ENCODE peak calls at places on chromosomes 2 and 18, in five cellular contexts. One of them, this sample, is unnamed.

GRCh38 chr2:101036562-101036961 is 34.5 kb downstream of the RPL31 start:
- DNase-seq in A549: no peak
- DNase-seq in GM12878: no peak
- DNase-seq in K562: peak
- DNase-seq in SK-N-SH: peak
- DNase-seq in this sample: peak

GRCh38 chr2:162245737-162246136 is 2.5 kb upstream of the FAP start:
- DNase-seq in A549: no peak
- DNase-seq in GM12878: no peak
- DNase-seq in K562: no peak
- DNase-seq in SK-N-SH: no peak
- DNase-seq in this sample: peak

GRCh38 chr18:7165846-7166393 is 48.3 kb upstream of the LAMA1 start:
- DNase-seq in A549: no peak
- DNase-seq in GM12878: no peak
- DNase-seq in K562: no peak
- DNase-seq in SK-N-SH: no peak
- DNase-seq in this sample: no peak

GRCh38 chr18:39799010-39799409 is 2156.0 kb upstream of the PIK3C3 start:
- DNase-seq in A549: peak
- DNase-seq in GM12878: no peak
- DNase-seq in K562: no peak
- DNase-seq in SK-N-SH: no peak
- DNase-seq in this sample: no peak

GRCh38 chr2:29062371-29062770 is 12.0 kb downstream of the PCARE start:
- DNase-seq in A549: no peak
- DNase-seq in GM12878: no peak
- DNase-seq in K562: no peak
- DNase-seq in SK-N-SH: no peak
- DNase-seq in this sample: no peak

GRCh38 chr2:31081497-31081896 is 56.7 kb downstream of the GALNT14 start:
- DNase-seq in A549: no peak
- DNase-seq in GM12878: no peak
- DNase-seq in K562: no peak
- DNase-seq in SK-N-SH: no peak
- DNase-seq in this sample: no peak

GRCh38 chr18:30451976-30452375 is 590.6 kb downstream of the DSC3 start:
- DNase-seq in A549: no peak
- DNase-seq in GM12878: no peak
- DNase-seq in K562: no peak
- DNase-seq in SK-N-SH: no peak
- DNase-seq in this sample: no peak

GRCh38 chr2:68366083-68366560 is 1.0 kb downstream of the PLEK start:
- DNase-seq in A549: no peak
- DNase-seq in GM12878: no peak
- DNase-seq in K562: no peak
- DNase-seq in SK-N-SH: no peak
- DNase-seq in this sample: no peak

GRCh38 chr2:60335533-60336237 is 217.8 kb downstream of the BCL11A start:
- DNase-seq in A549: no peak
- DNase-seq in GM12878: no peak
- DNase-seq in K562: no peak
- DNase-seq in SK-N-SH: no peak
- DNase-seq in this sample: no peak

GRCh38 chr2:97868986-97869721 is 126.6 kb downstream of the TMEM131 start:
- DNase-seq in A549: peak
- DNase-seq in GM12878: no peak
- DNase-seq in K562: no peak
- DNase-seq in SK-N-SH: no peak
- DNase-seq in this sample: peak

GRCh38 chr18:4352746-4353522 is 102.2 kb downstream of the DLGAP1 start:
- DNase-seq in A549: no peak
- DNase-seq in GM12878: no peak
- DNase-seq in K562: no peak
- DNase-seq in SK-N-SH: no peak
- DNase-seq in this sample: no peak

GRCh38 chr2:44061876-44062275 is 66.1 kb upstream of the LRPPRC start:
- DNase-seq in A549: peak
- DNase-seq in GM12878: no peak
- DNase-seq in K562: no peak
- DNase-seq in SK-N-SH: no peak
- DNase-seq in this sample: no peak

GRCh38 chr2:178859760-178860159 is 52.5 kb upstream of the TTN start:
- DNase-seq in A549: no peak
- DNase-seq in GM12878: no peak
- DNase-seq in K562: no peak
- DNase-seq in SK-N-SH: peak
- DNase-seq in this sample: no peak

GRCh38 chr2:240433973-240434727 is 1.3 kb upstream of the GPC1 start:
- DNase-seq in A549: peak
- DNase-seq in GM12878: no peak
- DNase-seq in K562: peak
- DNase-seq in SK-N-SH: no peak
- DNase-seq in this sample: peak

GRCh38 chr2:168583064-168583709 is 127.1 kb downstream of the CERS6 start:
- DNase-seq in A549: no peak
- DNase-seq in GM12878: no peak
- DNase-seq in K562: no peak
- DNase-seq in SK-N-SH: no peak
- DNase-seq in this sample: peak

GRCh38 chr2:75157435-75157834 is 41.9 kb downstream of the TACR1 start:
- DNase-seq in A549: no peak
- DNase-seq in GM12878: no peak
- DNase-seq in K562: no peak
- DNase-seq in SK-N-SH: peak
- DNase-seq in this sample: no peak

GRCh38 chr2:12051831-12052230 is 305.4 kb downstream of the LPIN1 start:
- DNase-seq in A549: no peak
- DNase-seq in GM12878: no peak
- DNase-seq in K562: no peak
- DNase-seq in SK-N-SH: no peak
- DNase-seq in this sample: peak

GRCh38 chr18:28684746-28685145 is 507.8 kb upstream of the CDH2 start:
- DNase-seq in A549: no peak
- DNase-seq in GM12878: no peak
- DNase-seq in K562: no peak
- DNase-seq in SK-N-SH: no peak
- DNase-seq in this sample: no peak

GRCh38 chr2:12819098-12819465 is 102.3 kb downstream of the TRIB2 start:
- DNase-seq in A549: no peak
- DNase-seq in GM12878: no peak
- DNase-seq in K562: no peak
- DNase-seq in SK-N-SH: no peak
- DNase-seq in this sample: peak

DNA sequence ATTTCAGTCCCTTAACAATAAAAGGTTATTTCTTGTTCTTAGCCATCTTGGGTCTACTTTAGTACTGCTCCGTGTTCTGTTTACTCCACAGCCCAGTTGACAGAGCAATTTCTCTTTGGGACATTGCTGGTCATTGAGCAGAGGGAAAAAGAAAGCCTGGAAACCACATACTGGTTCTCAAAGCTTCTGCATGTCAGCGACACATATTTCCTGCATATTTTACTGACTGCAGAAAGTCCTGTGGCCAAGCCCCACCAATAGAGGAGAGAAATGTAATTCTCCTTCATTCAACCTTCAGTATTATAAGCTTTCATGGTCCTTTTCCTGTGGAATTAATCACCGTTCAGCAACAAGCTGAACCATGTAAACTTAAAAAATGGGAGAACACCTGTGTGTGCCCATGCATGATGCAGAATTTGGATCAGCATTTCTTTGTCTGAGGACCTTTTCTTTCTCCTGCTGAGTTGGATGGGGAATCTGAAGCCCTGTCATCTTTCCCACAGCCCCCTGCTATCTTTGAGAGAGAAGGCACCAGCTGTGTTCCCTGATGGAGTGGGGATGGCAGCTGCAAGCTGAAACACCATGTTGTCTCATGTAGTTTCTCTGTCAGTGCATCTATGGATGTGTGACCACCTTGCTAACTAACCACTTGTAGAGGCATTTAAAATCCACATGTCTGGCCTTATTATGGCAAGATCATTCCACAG is 431.6 kb downstream of the MEIS1 start:
- DNase-seq in A549: no peak
- DNase-seq in GM12878: no peak
- DNase-seq in K562: no peak
- DNase-seq in SK-N-SH: no peak
- DNase-seq in this sample: no peak
- TF ChIP-seq RCOR1 in A549: no peak
- TF ChIP-seq RCOR1 in GM12878: no peak
- TF ChIP-seq RCOR1 in K562: no peak
- TF ChIP-seq RCOR1 in SK-N-SH: no peak
- TF ChIP-seq RCOR1 in this sample: no peak

GRCh38 chr18:5469340-5469739 is 74.5 kb downstream of the EPB41L3 start:
- DNase-seq in A549: no peak
- DNase-seq in GM12878: no peak
- DNase-seq in K562: no peak
- DNase-seq in SK-N-SH: no peak
- DNase-seq in this sample: no peak

GRCh38 chr18:5476961-5477800 is 66.6 kb downstream of the EPB41L3 start:
- DNase-seq in A549: no peak
- DNase-seq in GM12878: no peak
- DNase-seq in K562: no peak
- DNase-seq in SK-N-SH: no peak
- DNase-seq in this sample: peak

GRCh38 chr18:5478261-5478660 is 65.5 kb downstream of the EPB41L3 start:
- DNase-seq in A549: no peak
- DNase-seq in GM12878: no peak
- DNase-seq in K562: no peak
- DNase-seq in SK-N-SH: no peak
- DNase-seq in this sample: no peak

DNA sequence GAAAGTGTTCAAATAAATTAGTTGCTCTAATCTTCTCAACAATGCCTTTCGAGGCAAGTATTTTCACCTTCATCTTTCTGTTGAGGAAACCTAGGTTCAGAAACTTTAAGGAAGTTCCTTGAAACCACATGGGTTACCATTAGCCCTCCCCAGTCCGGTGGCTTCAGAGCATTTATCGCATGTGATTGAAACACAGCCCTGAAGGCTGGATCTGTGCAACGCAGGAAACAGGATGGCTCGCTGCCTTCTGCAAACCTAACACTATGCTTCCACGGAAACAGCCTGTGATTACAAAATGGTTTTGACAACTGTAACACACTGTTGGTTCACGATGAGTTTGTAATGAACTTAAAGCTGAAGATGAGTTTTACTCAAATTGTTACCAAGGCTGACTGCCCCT is 68.5 kb downstream of the EPB41L3 start:
- DNase-seq in A549: no peak
- DNase-seq in GM12878: no peak
- DNase-seq in K562: no peak
- DNase-seq in SK-N-SH: no peak
- DNase-seq in this sample: no peak
- TF ChIP-seq RCOR1 in A549: no peak
- TF ChIP-seq RCOR1 in GM12878: no peak
- TF ChIP-seq RCOR1 in K562: no peak
- TF ChIP-seq RCOR1 in SK-N-SH: no peak
- TF ChIP-seq RCOR1 in this sample: no peak

GRCh38 chr2:119430023-119430498 is 1.6 kb upstream of the TMEM37 start:
- DNase-seq in A549: no peak
- DNase-seq in GM12878: no peak
- DNase-seq in K562: no peak
- DNase-seq in SK-N-SH: no peak
- DNase-seq in this sample: no peak

GRCh38 chr2:119427756-119428155 is 3.9 kb upstream of the TMEM37 start:
- DNase-seq in A549: no peak
- DNase-seq in GM12878: no peak
- DNase-seq in K562: no peak
- DNase-seq in SK-N-SH: no peak
- DNase-seq in this sample: no peak

GRCh38 chr2:119429225-119430000 is 2.2 kb upstream of the TMEM37 start:
- DNase-seq in A549: no peak
- DNase-seq in GM12878: peak
- DNase-seq in K562: no peak
- DNase-seq in SK-N-SH: no peak
- DNase-seq in this sample: no peak

GRCh38 chr2:119426801-119427395 is 4.8 kb upstream of the TMEM37 start:
- DNase-seq in A549: peak
- DNase-seq in GM12878: no peak
- DNase-seq in K562: peak
- DNase-seq in SK-N-SH: no peak
- DNase-seq in this sample: no peak

DNA sequence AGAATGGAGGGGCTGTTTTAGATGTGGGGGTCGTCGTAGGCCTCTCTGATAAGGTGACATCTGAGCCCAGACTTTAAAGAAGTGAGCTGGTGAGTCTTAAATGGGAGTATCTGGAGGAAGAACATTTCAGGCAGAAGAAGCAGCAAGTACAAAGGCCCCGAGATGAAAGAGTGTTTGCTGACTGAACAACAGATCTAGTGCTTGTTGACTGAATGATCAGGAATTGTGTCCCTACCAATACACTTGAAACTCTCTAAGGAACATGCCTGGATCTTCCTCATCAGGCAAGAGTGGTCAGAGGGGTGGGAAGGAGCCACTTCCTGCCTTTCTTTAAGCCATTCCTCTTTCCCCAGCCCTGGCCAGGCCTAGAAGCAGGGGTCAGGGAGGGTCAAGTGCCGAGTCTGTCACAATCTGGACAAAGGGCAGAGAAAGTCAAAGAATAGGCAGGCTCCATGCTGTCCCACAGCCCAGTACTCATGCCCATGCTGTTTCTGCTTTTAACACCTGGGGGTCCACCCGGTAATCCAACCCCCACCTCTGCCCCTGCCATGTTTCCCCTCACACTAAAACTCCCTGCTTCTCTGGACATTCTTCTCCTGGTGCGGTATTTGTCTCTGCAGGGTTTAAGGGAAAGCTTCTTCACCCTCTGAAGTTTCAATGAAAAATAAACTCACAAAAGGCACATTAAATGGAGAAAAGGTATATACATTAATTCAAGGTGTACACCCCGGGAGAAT is 3.0 kb upstream of the TMEM37 start:
- DNase-seq in A549: no peak
- DNase-seq in GM12878: no peak
- DNase-seq in K562: no peak
- DNase-seq in SK-N-SH: no peak
- DNase-seq in this sample: no peak
- TF ChIP-seq RCOR1 in A549: no peak
- TF ChIP-seq RCOR1 in GM12878: no peak
- TF ChIP-seq RCOR1 in K562: no peak
- TF ChIP-seq RCOR1 in SK-N-SH: no peak
- TF ChIP-seq RCOR1 in this sample: no peak

GRCh38 chr2:38711558-38711957 is 39.6 kb downstream of the SRSF7 start:
- DNase-seq in A549: no peak
- DNase-seq in GM12878: no peak
- DNase-seq in K562: no peak
- DNase-seq in SK-N-SH: no peak
- DNase-seq in this sample: no peak

GRCh38 chr2:38708900-38709321 is 42.2 kb downstream of the SRSF7 start:
- DNase-seq in A549: no peak
- DNase-seq in GM12878: no peak
- DNase-seq in K562: no peak
- DNase-seq in SK-N-SH: no peak
- DNase-seq in this sample: no peak

GRCh38 chr2:38706846-38707345 is 41.0 kb downstream of the GALM start:
- DNase-seq in A549: no peak
- DNase-seq in GM12878: no peak
- DNase-seq in K562: no peak
- DNase-seq in SK-N-SH: no peak
- DNase-seq in this sample: no peak

GRCh38 chr2:38712413-38712812 is 38.7 kb downstream of the SRSF7 start:
- DNase-seq in A549: no peak
- DNase-seq in GM12878: no peak
- DNase-seq in K562: no peak
- DNase-seq in SK-N-SH: no peak
- DNase-seq in this sample: no peak

GRCh38 chr2:38709515-38710194 is 41.5 kb downstream of the SRSF7 start:
- DNase-seq in A549: no peak
- DNase-seq in GM12878: peak
- DNase-seq in K562: no peak
- DNase-seq in SK-N-SH: no peak
- DNase-seq in this sample: no peak
- TF ChIP-seq RCOR1 in A549: no peak
- TF ChIP-seq RCOR1 in GM12878: no peak
- TF ChIP-seq RCOR1 in K562: no peak
- TF ChIP-seq RCOR1 in SK-N-SH: no peak
- TF ChIP-seq RCOR1 in this sample: no peak

This sample was measured in IMR-90.